ENCODE peak calls at places on chromosomes 1 and 21, in eight cellular contexts. S is HT1080; P is pancreas; K is bronchial epithelial cell; V is H9; D is effector memory CD4-positive, alpha-beta T cell; O is GM12865; M is endothelial cell of umbilical vein. W is an unnamed sample.

GRCh38 chr21:33078907-33079582 is 9.1 kb downstream of the OLIG1 start:
- DNase-seq in S (peak), P (peak), K (peak), V (no peak), D (no peak), O (peak), M (no peak), W (no peak)

GRCh38 chr21:35050348-35051286 is 1.5 kb upstream of the RUNX1 start:
- DNase-seq in S (no peak), P (no peak), K (no peak), V (no peak), D (no peak), O (peak), M (no peak), W (no peak)

GRCh38 chr21:41612674-41613250 is 104.8 kb upstream of the TMPRSS2 start:
- DNase-seq in S (peak), P (peak), K (peak), V (peak), D (no peak), O (no peak), M (no peak), W (no peak)

GRCh38 chr1:172540635-172541034 is 7.7 kb downstream of the SUCO start:
- DNase-seq in S (no peak), P (no peak), K (no peak), V (no peak), D (no peak), O (no peak), M (no peak), W (no peak)

GRCh38 chr1:15962176-15962575 is 13.7 kb downstream of the ZBTB17 start:
- DNase-seq in S (no peak), P (no peak), K (no peak), V (no peak), D (no peak), O (no peak), M (no peak), W (no peak)

GRCh38 chr1:167617100-167617949 is 12.7 kb upstream of the RCSD1 start:
- DNase-seq in S (peak), P (no peak), K (peak), V (no peak), D (no peak), O (peak), M (peak), W (no peak)

GRCh38 chr1:206911064-206911663 is 10.6 kb downstream of the FCMR start:
- DNase-seq in S (peak), P (no peak), K (peak), V (no peak), D (no peak), O (peak), M (peak), W (no peak)

GRCh38 chr1:21659099-21659923 is 9.8 kb downstream of the RAP1GAP start:
- DNase-seq in S (peak), P (peak), K (peak), V (peak), D (peak), O (peak), M (peak), W (no peak)

W was measured in cerebellar nuclear complex.